ENCODE peak calls at places on chromosome 2, in nine cellular contexts. O is activated effector memory CD4-positive, alpha-beta T cell treated with anti-CD3 and anti-CD28 coated beads, Interleukin-2, amount 50 U/mL, for 16 hours; X is naive thymus-derived CD8-positive, alpha-beta T cell; J is amygdala; T is spleen; F is T-helper 9 cell; N is activated CD4-positive, alpha-beta T cell treated with anti-CD3 and anti-CD28 coated beads for 24 hours; S is cardiac fibroblast; G is activated T-helper 1 cell treated with anti-CD3 and anti-CD28 coated beads, Interleukin-2, amount 50 U/mL, for 16 hours. U is an unnamed sample.

GRCh38 chr2:21007129-21008013 is 36.5 kb downstream of the APOB start:
- DNase-seq in X (no peak), J (no peak), T (no peak), O (no peak), N (no peak), F (no peak), S (no peak), G (no peak), U (no peak)

GRCh38 chr2:201698588-201699226 is at the start of gene MPP4:
- DNase-seq in O (no peak), T (no peak), X (no peak), F (no peak), N (no peak), S (peak; percentile 26), J (no peak), G (no peak), U (no peak)

GRCh38 chr2:206028101-206028500 is 57.9 kb downstream of the INO80D start:
- DNase-seq in G (no peak), F (no peak), T (no peak), O (no peak), X (no peak), S (no peak), J (no peak), N (no peak), U (no peak)

GRCh38 chr2:160630801-160631590 is 137.4 kb upstream of the RBMS1 start:
- DNase-seq in S (peak; percentile 45), O (no peak), N (no peak), X (no peak), F (no peak), G (no peak), J (no peak), T (no peak), U (no peak)

GRCh38 chr2:223532161-223532560 is 70.0 kb downstream of the SCG2 start:
- DNase-seq in X (no peak), N (no peak), F (no peak), G (no peak), T (no peak), S (no peak), O (no peak), J (no peak), U (no peak)

GRCh38 chr2:10664652-10665051 is 25.1 kb downstream of the NOL10 start:
- DNase-seq in T (no peak), O (no peak), G (no peak), F (no peak), X (no peak), N (no peak), J (no peak), S (no peak), U (peak; percentile 2)

GRCh38 chr2:200373973-200374416 is 67.5 kb downstream of the SPATS2L start:
- DNase-seq in X (peak; percentile 56), T (no peak), S (no peak), N (no peak), G (peak; percentile 13), J (no peak), F (peak; percentile 5), O (peak; percentile 68), U (peak; percentile 82)

GRCh38 chr2:160731856-160732255 is 238.2 kb upstream of the RBMS1 start:
- DNase-seq in G (no peak), N (no peak), F (no peak), J (no peak), O (no peak), T (no peak), S (no peak), X (no peak), U (no peak)

GRCh38 chr2:178066890-178067669 is 5.5 kb downstream of the PDE11A start:
- DNase-seq in N (no peak), G (no peak), X (no peak), F (no peak), S (no peak), O (no peak), J (no peak), T (no peak), U (peak; percentile 91)